ENCODE peak calls at places on chromosome 12, in six cellular contexts. One of them, this sample, is unnamed.

GRCh38 chr12:80282226-80282625 is 161.8 kb upstream of the PTPRQ start:
- DNase-seq in heart right ventricle: no peak
- DNase-seq in LoVo: no peak
- DNase-seq in mucosa of gallbladder: no peak
- DNase-seq in activated T-cell treated with anti-CD3 and anti-CD28 coated beads for 24 hours: no peak
- DNase-seq in nucleus accumbens: no peak
- DNase-seq in this sample: no peak

GRCh38 chr12:22262309-22262708 is 72.2 kb downstream of the ST8SIA1 start:
- DNase-seq in heart right ventricle: no peak
- DNase-seq in activated T-cell treated with anti-CD3 and anti-CD28 coated beads for 24 hours: no peak
- DNase-seq in mucosa of gallbladder: no peak
- DNase-seq in nucleus accumbens: no peak
- DNase-seq in LoVo: no peak
- DNase-seq in this sample: no peak

GRCh38 chr12:92608418-92609091 is 94.2 kb upstream of the PLEKHG7 start:
- DNase-seq in heart right ventricle: no peak
- DNase-seq in nucleus accumbens: no peak
- DNase-seq in LoVo: peak; percentile 53
- DNase-seq in mucosa of gallbladder: peak; percentile 18
- DNase-seq in activated T-cell treated with anti-CD3 and anti-CD28 coated beads for 24 hours: no peak
- DNase-seq in this sample: no peak

GRCh38 chr12:88247241-88247643 is 105.1 kb downstream of the TMTC3 start:
- DNase-seq in mucosa of gallbladder: no peak
- DNase-seq in nucleus accumbens: no peak
- DNase-seq in LoVo: peak; percentile 71
- DNase-seq in heart right ventricle: no peak
- DNase-seq in activated T-cell treated with anti-CD3 and anti-CD28 coated beads for 24 hours: no peak
- DNase-seq in this sample: no peak

GRCh38 chr12:87827638-87828264 is 201.4 kb downstream of the C12orf50 start:
- DNase-seq in activated T-cell treated with anti-CD3 and anti-CD28 coated beads for 24 hours: no peak
- DNase-seq in LoVo: peak; percentile 71
- DNase-seq in heart right ventricle: no peak
- DNase-seq in nucleus accumbens: no peak
- DNase-seq in mucosa of gallbladder: no peak
- DNase-seq in this sample: no peak

GRCh38 chr12:120739821-120740613 is 14.4 kb downstream of the ACADS start:
- DNase-seq in LoVo: no peak
- DNase-seq in mucosa of gallbladder: no peak
- DNase-seq in activated T-cell treated with anti-CD3 and anti-CD28 coated beads for 24 hours: no peak
- DNase-seq in nucleus accumbens: no peak
- DNase-seq in heart right ventricle: no peak
- DNase-seq in this sample: no peak

GRCh38 chr12:74292351-74293194 is 245.1 kb upstream of the ATXN7L3B start:
- DNase-seq in mucosa of gallbladder: no peak
- DNase-seq in nucleus accumbens: no peak
- DNase-seq in LoVo: no peak
- DNase-seq in activated T-cell treated with anti-CD3 and anti-CD28 coated beads for 24 hours: no peak
- DNase-seq in heart right ventricle: no peak
- DNase-seq in this sample: no peak

GRCh38 chr12:107415066-107415465 is 270.5 kb upstream of the PWP1 start:
- DNase-seq in mucosa of gallbladder: no peak
- DNase-seq in activated T-cell treated with anti-CD3 and anti-CD28 coated beads for 24 hours: no peak
- DNase-seq in LoVo: no peak
- DNase-seq in nucleus accumbens: no peak
- DNase-seq in heart right ventricle: no peak
- DNase-seq in this sample: no peak

GRCh38 chr12:1917172-1918070 is 1.0 kb downstream of the CACNA2D4 start:
- DNase-seq in LoVo: no peak
- DNase-seq in nucleus accumbens: no peak
- DNase-seq in activated T-cell treated with anti-CD3 and anti-CD28 coated beads for 24 hours: no peak
- DNase-seq in mucosa of gallbladder: no peak
- DNase-seq in heart right ventricle: no peak
- DNase-seq in this sample: no peak

GRCh38 chr12:47189753-47190152 is 110.0 kb upstream of the AMIGO2 start:
- DNase-seq in mucosa of gallbladder: no peak
- DNase-seq in nucleus accumbens: no peak
- DNase-seq in heart right ventricle: no peak
- DNase-seq in LoVo: no peak
- DNase-seq in activated T-cell treated with anti-CD3 and anti-CD28 coated beads for 24 hours: no peak
- DNase-seq in this sample: no peak

GRCh38 chr12:6946033-6946919 is 2.5 kb downstream of the C12orf57 start:
- DNase-seq in nucleus accumbens: no peak
- DNase-seq in LoVo: peak; percentile 99
- DNase-seq in heart right ventricle: peak; percentile 38
- DNase-seq in activated T-cell treated with anti-CD3 and anti-CD28 coated beads for 24 hours: no peak
- DNase-seq in mucosa of gallbladder: peak; percentile 92
- DNase-seq in this sample: peak; percentile 51

GRCh38 chr12:56763753-56764657 is 881 bp downstream of the HSD17B6 start:
- DNase-seq in heart right ventricle: no peak
- DNase-seq in mucosa of gallbladder: no peak
- DNase-seq in activated T-cell treated with anti-CD3 and anti-CD28 coated beads for 24 hours: no peak
- DNase-seq in LoVo: no peak
- DNase-seq in nucleus accumbens: no peak
- DNase-seq in this sample: no peak

GRCh38 chr12:50314629-50315312 is 31.5 kb upstream of the LIMA1 start:
- DNase-seq in LoVo: peak; percentile 62
- DNase-seq in nucleus accumbens: no peak
- DNase-seq in mucosa of gallbladder: no peak
- DNase-seq in heart right ventricle: no peak
- DNase-seq in activated T-cell treated with anti-CD3 and anti-CD28 coated beads for 24 hours: no peak
- DNase-seq in this sample: no peak

GRCh38 chr12:116591608-116592115 is 32.5 kb downstream of the MAP1LC3B2 start:
- DNase-seq in mucosa of gallbladder: no peak
- DNase-seq in heart right ventricle: no peak
- DNase-seq in nucleus accumbens: no peak
- DNase-seq in activated T-cell treated with anti-CD3 and anti-CD28 coated beads for 24 hours: no peak
- DNase-seq in LoVo: no peak
- DNase-seq in this sample: no peak

GRCh38 chr12:6941267-6941666 is 2.3 kb upstream of the RNU7-1 start:
- DNase-seq in heart right ventricle: peak; percentile 53
- DNase-seq in mucosa of gallbladder: no peak
- DNase-seq in nucleus accumbens: no peak
- DNase-seq in activated T-cell treated with anti-CD3 and anti-CD28 coated beads for 24 hours: no peak
- DNase-seq in LoVo: no peak
- DNase-seq in this sample: no peak

GRCh38 chr12:123937707-123938600 is 34.7 kb downstream of the CCDC92 start:
- DNase-seq in heart right ventricle: no peak
- DNase-seq in LoVo: no peak
- DNase-seq in activated T-cell treated with anti-CD3 and anti-CD28 coated beads for 24 hours: peak; percentile 31
- DNase-seq in mucosa of gallbladder: no peak
- DNase-seq in nucleus accumbens: no peak
- DNase-seq in this sample: peak; percentile 35

GRCh38 chr12:57808351-57808750 is 10.2 kb downstream of the AVIL start:
- DNase-seq in mucosa of gallbladder: no peak
- DNase-seq in nucleus accumbens: no peak
- DNase-seq in activated T-cell treated with anti-CD3 and anti-CD28 coated beads for 24 hours: no peak
- DNase-seq in heart right ventricle: no peak
- DNase-seq in LoVo: no peak
- DNase-seq in this sample: no peak

GRCh38 chr12:104632724-104633181 is 176.0 kb downstream of the CHST11 start:
- DNase-seq in nucleus accumbens: no peak
- DNase-seq in LoVo: no peak
- DNase-seq in mucosa of gallbladder: no peak
- DNase-seq in heart right ventricle: no peak
- DNase-seq in activated T-cell treated with anti-CD3 and anti-CD28 coated beads for 24 hours: no peak
- DNase-seq in this sample: peak; percentile 2

GRCh38 chr12:53179694-53180269 is 740 bp upstream of the ZNF740 start:
- DNase-seq in nucleus accumbens: peak; percentile 70
- DNase-seq in heart right ventricle: no peak
- DNase-seq in LoVo: no peak
- DNase-seq in mucosa of gallbladder: no peak
- DNase-seq in activated T-cell treated with anti-CD3 and anti-CD28 coated beads for 24 hours: no peak
- DNase-seq in this sample: no peak

GRCh38 chr12:51262758-51263177 is 7.4 kb downstream of the SMAGP start:
- DNase-seq in LoVo: peak; percentile 71
- DNase-seq in heart right ventricle: no peak
- DNase-seq in activated T-cell treated with anti-CD3 and anti-CD28 coated beads for 24 hours: no peak
- DNase-seq in mucosa of gallbladder: peak; percentile 53
- DNase-seq in nucleus accumbens: no peak
- DNase-seq in this sample: no peak

GRCh38 chr12:109539508-109539907 is 33.8 kb downstream of the MMAB start:
- DNase-seq in mucosa of gallbladder: no peak
- DNase-seq in activated T-cell treated with anti-CD3 and anti-CD28 coated beads for 24 hours: no peak
- DNase-seq in heart right ventricle: no peak
- DNase-seq in nucleus accumbens: no peak
- DNase-seq in LoVo: no peak
- DNase-seq in this sample: no peak

GRCh38 chr12:93018610-93019009 is 89.5 kb upstream of the EEA1 start:
- DNase-seq in activated T-cell treated with anti-CD3 and anti-CD28 coated beads for 24 hours: no peak
- DNase-seq in nucleus accumbens: no peak
- DNase-seq in heart right ventricle: no peak
- DNase-seq in mucosa of gallbladder: no peak
- DNase-seq in LoVo: peak; percentile 29
- DNase-seq in this sample: no peak

GRCh38 chr12:25962932-25963525 is 4.5 kb downstream of the RASSF8 start:
- DNase-seq in nucleus accumbens: no peak
- DNase-seq in heart right ventricle: no peak
- DNase-seq in mucosa of gallbladder: no peak
- DNase-seq in LoVo: no peak
- DNase-seq in activated T-cell treated with anti-CD3 and anti-CD28 coated beads for 24 hours: no peak
- DNase-seq in this sample: no peak

GRCh38 chr12:2868986-2869385 is 8.0 kb downstream of the FOXM1 start:
- DNase-seq in LoVo: no peak
- DNase-seq in activated T-cell treated with anti-CD3 and anti-CD28 coated beads for 24 hours: no peak
- DNase-seq in mucosa of gallbladder: no peak
- DNase-seq in heart right ventricle: no peak
- DNase-seq in nucleus accumbens: no peak
- DNase-seq in this sample: no peak

GRCh38 chr12:96513166-96513565 is 23.8 kb downstream of the CFAP54 start:
- DNase-seq in nucleus accumbens: no peak
- DNase-seq in activated T-cell treated with anti-CD3 and anti-CD28 coated beads for 24 hours: no peak
- DNase-seq in mucosa of gallbladder: no peak
- DNase-seq in heart right ventricle: no peak
- DNase-seq in LoVo: no peak
- DNase-seq in this sample: no peak

GRCh38 chr12:531951-532585 is 72.3 kb downstream of the B4GALNT3 start:
- DNase-seq in mucosa of gallbladder: no peak
- DNase-seq in heart right ventricle: no peak
- DNase-seq in nucleus accumbens: no peak
- DNase-seq in LoVo: no peak
- DNase-seq in activated T-cell treated with anti-CD3 and anti-CD28 coated beads for 24 hours: no peak
- DNase-seq in this sample: no peak

GRCh38 chr12:14635776-14636175 is 60.6 kb downstream of the GUCY2C start:
- DNase-seq in mucosa of gallbladder: no peak
- DNase-seq in heart right ventricle: no peak
- DNase-seq in activated T-cell treated with anti-CD3 and anti-CD28 coated beads for 24 hours: no peak
- DNase-seq in nucleus accumbens: no peak
- DNase-seq in LoVo: no peak
- DNase-seq in this sample: no peak

GRCh38 chr12:54240971-54241588 is 38.8 kb downstream of the CBX5 start:
- DNase-seq in heart right ventricle: no peak
- DNase-seq in activated T-cell treated with anti-CD3 and anti-CD28 coated beads for 24 hours: no peak
- DNase-seq in mucosa of gallbladder: no peak
- DNase-seq in nucleus accumbens: no peak
- DNase-seq in LoVo: no peak
- DNase-seq in this sample: no peak

GRCh38 chr12:104999347-104999685 is 13.2 kb downstream of the NOPCHAP1 start:
- DNase-seq in activated T-cell treated with anti-CD3 and anti-CD28 coated beads for 24 hours: no peak
- DNase-seq in LoVo: no peak
- DNase-seq in heart right ventricle: no peak
- DNase-seq in nucleus accumbens: no peak
- DNase-seq in mucosa of gallbladder: no peak
- DNase-seq in this sample: no peak

GRCh38 chr12:51818567-51819300 is 29.8 kb downstream of the FIGNL2 start:
- DNase-seq in nucleus accumbens: no peak
- DNase-seq in mucosa of gallbladder: no peak
- DNase-seq in LoVo: peak; percentile 13
- DNase-seq in activated T-cell treated with anti-CD3 and anti-CD28 coated beads for 24 hours: no peak
- DNase-seq in heart right ventricle: no peak
- DNase-seq in this sample: no peak

GRCh38 chr12:130636370-130636769 is 79.7 kb downstream of the RIMBP2 start:
- DNase-seq in heart right ventricle: no peak
- DNase-seq in activated T-cell treated with anti-CD3 and anti-CD28 coated beads for 24 hours: no peak
- DNase-seq in LoVo: no peak
- DNase-seq in mucosa of gallbladder: no peak
- DNase-seq in nucleus accumbens: no peak
- DNase-seq in this sample: no peak

GRCh38 chr12:102753802-102754201 is 163.2 kb downstream of the PAH start:
- DNase-seq in mucosa of gallbladder: no peak
- DNase-seq in nucleus accumbens: no peak
- DNase-seq in activated T-cell treated with anti-CD3 and anti-CD28 coated beads for 24 hours: no peak
- DNase-seq in heart right ventricle: no peak
- DNase-seq in LoVo: no peak
- DNase-seq in this sample: no peak

GRCh38 chr12:10867381-10867780 is 16.7 kb downstream of the PRH1 start:
- DNase-seq in activated T-cell treated with anti-CD3 and anti-CD28 coated beads for 24 hours: no peak
- DNase-seq in LoVo: no peak
- DNase-seq in mucosa of gallbladder: no peak
- DNase-seq in heart right ventricle: no peak
- DNase-seq in nucleus accumbens: no peak
- DNase-seq in this sample: no peak

GRCh38 chr12:3836641-3837040 is 36.6 kb downstream of the PARP11 start:
- DNase-seq in activated T-cell treated with anti-CD3 and anti-CD28 coated beads for 24 hours: no peak
- DNase-seq in mucosa of gallbladder: no peak
- DNase-seq in nucleus accumbens: no peak
- DNase-seq in LoVo: no peak
- DNase-seq in heart right ventricle: no peak
- DNase-seq in this sample: no peak

This sample was measured in stimulated activated naive CD4-positive, alpha-beta T cell treated with Interleukin-2 at 50 U/mL for 16 hours.